ENCODE peak calls at places on chromosomes 11 and 22, in four cellular contexts. K is K562, X is HepG2, E is GM12878. H is an unnamed sample.

GRCh38 chr11:94675239-94675638 is 92.9 kb upstream of the AMOTL1 start:
- DNase-seq in K (no peak), X (no peak), E (no peak), H (no peak)

GRCh38 chr11:121304750-121305149 is 12.2 kb downstream of the SC5D start:
- DNase-seq in E (no peak), X (no peak), K (no peak), H (no peak)

GRCh38 chr11:67632175-67632981 is 2.6 kb upstream of the NUDT8 start:
- DNase-seq in E (no peak), K (no peak), X (peak), H (no peak)

GRCh38 chr11:10638285-10638684 is 55.3 kb downstream of the IRAG1 start:
- DNase-seq in X (no peak), E (no peak), K (no peak), H (no peak)

GRCh38 chr11:70678931-70679900 is 280.9 kb downstream of the CTTN start:
- DNase-seq in X (no peak), K (no peak), E (no peak), H (no peak)

GRCh38 chr11:103662880-103663279 is 373.6 kb upstream of the DDI1 start:
- DNase-seq in X (no peak), E (no peak), K (no peak), H (no peak)

GRCh38 chr11:103940542-103940941 is 95.9 kb upstream of the DDI1 start:
- DNase-seq in E (no peak), K (no peak), X (no peak), H (no peak)

GRCh38 chr11:44755553-44756505 is 29.1 kb downstream of the TSPAN18 start:
- DNase-seq in X (no peak), K (no peak), E (no peak), H (no peak)

GRCh38 chr11:56841210-56841810 is 92.8 kb upstream of the OR9G4 start:
- DNase-seq in X (peak), E (peak), K (peak), H (peak)

GRCh38 chr11:61616443-61616842 is 35.6 kb upstream of the SYT7 start:
- DNase-seq in E (no peak), K (no peak), X (no peak), H (no peak)

GRCh38 chr11:109123811-109124787 is 297.9 kb upstream of the C11orf87 start:
- DNase-seq in X (no peak), E (no peak), K (no peak), H (no peak)

GRCh38 chr11:64594159-64594939 is 3.3 kb downstream of the SLC22A12 start:
- DNase-seq in E (no peak), K (no peak), X (no peak), H (no peak)

GRCh38 chr22:41654322-41654721 is 33.2 kb downstream of the XRCC6 start:
- DNase-seq in X (peak), E (no peak), K (no peak), H (no peak)

GRCh38 chr11:45885274-45885920 is at the start of gene MAPK8IP1:
- DNase-seq in E (no peak), K (peak), X (peak), H (peak)

GRCh38 chr11:2271327-2272240 is 1.2 kb upstream of the ASCL2 start:
- DNase-seq in E (no peak), K (no peak), X (no peak), H (no peak)

GRCh38 chr22:21726650-21727049 is 8.9 kb downstream of the YPEL1 start:
- DNase-seq in E (no peak), X (peak), K (peak), H (peak)

GRCh38 chr11:131737357-131737756 is 366.9 kb downstream of the NTM start:
- DNase-seq in K (no peak), X (no peak), E (no peak), H (no peak)

GRCh38 chr11:110921742-110922200 is 209.5 kb upstream of the ARHGAP20 start:
- DNase-seq in X (no peak), E (no peak), K (no peak), H (no peak)

GRCh38 chr11:2276280-2276998 is 6.1 kb upstream of the ASCL2 start:
- DNase-seq in X (no peak), E (no peak), K (no peak), H (no peak)

GRCh38 chr11:60251485-60252207 is 8.7 kb upstream of the MS4A4E start:
- DNase-seq in X (peak), E (peak), K (peak), H (peak)

GRCh38 chr11:103532133-103532788 is 423.0 kb downstream of the DYNC2H1 start:
- DNase-seq in K (no peak), E (no peak), X (no peak), H (no peak)

GRCh38 chr11:108967571-108967970 is 302.7 kb downstream of the DDX10 start:
- DNase-seq in X (no peak), K (no peak), E (no peak), H (no peak)

GRCh38 chr11:65489061-65489705 is 9.7 kb upstream of the MALAT1 start:
- DNase-seq in K (peak), E (no peak), X (peak), H (no peak)

GRCh38 chr11:65412271-65413076 is 10.1 kb upstream of the NEAT1 start:
- DNase-seq in X (no peak), E (no peak), K (no peak), H (no peak)

GRCh38 chr11:75888391-75888790 is 73.4 kb downstream of the UVRAG start:
- DNase-seq in E (no peak), K (no peak), X (no peak), H (no peak)

GRCh38 chr11:100525635-100526034 is 161.5 kb upstream of the ARHGAP42 start:
- DNase-seq in K (no peak), E (no peak), X (no peak), H (no peak)

GRCh38 chr11:38582756-38583155 is 1984.7 kb upstream of the RAG2 start:
- DNase-seq in K (no peak), X (no peak), E (no peak), H (no peak)

GRCh38 chr11:46484101-46484500 is 92.5 kb upstream of the CHRM4 start:
- DNase-seq in E (no peak), K (no peak), X (no peak), H (no peak)

GRCh38 chr11:109680127-109680526 is 258.1 kb downstream of the C11orf87 start:
- DNase-seq in K (no peak), E (no peak), X (no peak), H (no peak)

GRCh38 chr22:25359601-25360261 is 140.3 kb downstream of the CRYBB2 start:
- DNase-seq in E (no peak), X (no peak), K (no peak), H (no peak)

GRCh38 chr11:64861227-64861970 is 16.9 kb upstream of the CDC42BPG start:
- DNase-seq in K (no peak), X (no peak), E (no peak), H (no peak)

GRCh38 chr22:19862616-19863246 is 8.1 kb upstream of the GNB1L start:
- DNase-seq in X (no peak), K (no peak), E (no peak), H (no peak)

GRCh38 chr22:48595511-48595905 is 1232.2 kb downstream of the BRD1 start:
- DNase-seq in X (no peak), E (no peak), K (no peak), H (no peak)

GRCh38 chr11:87719311-87720073 is 455.8 kb downstream of the RAB38 start:
- DNase-seq in K (no peak), X (no peak), E (no peak), H (no peak)

GRCh38 chr11:70618471-70619101 is 220.3 kb downstream of the CTTN start:
- DNase-seq in K (no peak), E (no peak), X (no peak), H (no peak)

GRCh38 chr22:37559901-37560681 is at the start of gene CDC42EP1:
- DNase-seq in K (peak), E (no peak), X (no peak), H (peak)

DNA sequence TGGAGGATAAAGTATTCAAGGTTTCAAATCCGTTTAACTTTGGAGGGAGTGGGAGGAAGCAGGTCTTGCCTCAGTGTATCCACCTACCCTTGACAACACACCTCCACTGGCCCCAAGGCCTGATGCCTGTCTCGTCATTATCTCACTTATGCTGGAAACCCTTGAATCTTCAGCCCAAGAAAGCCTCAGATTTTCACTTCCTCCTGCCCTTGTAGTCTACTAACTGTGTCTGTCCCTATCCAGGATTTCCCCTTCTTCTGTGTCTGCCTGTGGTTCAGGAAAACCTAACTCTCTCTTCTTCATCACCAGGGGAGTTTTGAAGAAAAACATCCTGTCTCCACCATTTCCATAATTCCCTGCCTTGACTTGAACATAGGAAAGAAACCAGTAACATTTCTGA is 56.1 kb downstream of the SYT9 start:
- DNase-seq in K (no peak), X (no peak), E (peak), H (no peak)
- TF ChIP-seq FOXK2 in K (no peak), X (no peak), E (no peak), H (no peak)

GRCh38 chr22:36156515-36157419 is 3.8 kb downstream of the APOL3 start:
- DNase-seq in X (peak), K (peak), E (no peak), H (no peak)
- TF ChIP-seq TARDBP in X (no peak), K (no peak), E (no peak), H (no peak)

GRCh38 chr11:115324569-115325432 is 179.4 kb downstream of the CADM1 start:
- DNase-seq in X (peak), K (peak), E (peak), H (peak)

GRCh38 chr11:115317428-115318185 is 186.6 kb downstream of the CADM1 start:
- DNase-seq in K (no peak), E (no peak), X (no peak), H (no peak)

GRCh38 chr11:115325523-115325922 is 178.7 kb downstream of the CADM1 start:
- DNase-seq in K (no peak), X (no peak), E (no peak), H (no peak)

GRCh38 chr11:115322553-115323203 is 181.5 kb downstream of the CADM1 start:
- DNase-seq in K (no peak), X (no peak), E (no peak), H (no peak)

GRCh38 chr11:115321602-115322289 is 182.5 kb downstream of the CADM1 start:
- DNase-seq in E (no peak), X (no peak), K (no peak), H (no peak)
- TF ChIP-seq FOXK2 in E (no peak), X (no peak), K (no peak), H (no peak)

GRCh38 chr11:105524286-105524685 is 85.6 kb upstream of the GRIA4 start:
- DNase-seq in X (no peak), K (no peak), E (no peak), H (no peak)
- TF ChIP-seq TARDBP in X (no peak), K (no peak), E (no peak), H (no peak)